ENCODE peak calls at places on chromosomes 7 and 10, in four cellular contexts. One of them, this sample, is unnamed. For H3K9me2, H3K4me1 and H4K20me1, the result is how much of the 10 kb centered on the place peaks cover.

GRCh38 chr7:68770649-68771048 is 827.6 kb upstream of the AUTS2 start:
- DNase-seq in HCT116: no peak
- DNase-seq in PC-9: no peak
- DNase-seq in GM23248: peak
- DNase-seq in this sample: no peak

GRCh38 chr10:52314822-52315552 is 906 bp downstream of the DKK1 start:
- DNase-seq in PC-9: no peak
- DNase-seq in GM23248: peak
- DNase-seq in HCT116: no peak
- DNase-seq in this sample: peak

GRCh38 chr10:71135276-71135675 is 77.1 kb upstream of the UNC5B start:
- DNase-seq in HCT116: no peak
- DNase-seq in PC-9: no peak
- DNase-seq in GM23248: no peak
- DNase-seq in this sample: no peak

GRCh38 chr7:69624431-69624830 is 26.2 kb downstream of the AUTS2 start:
- DNase-seq in PC-9: no peak
- DNase-seq in GM23248: no peak
- DNase-seq in HCT116: no peak
- DNase-seq in this sample: no peak

GRCh38 chr7:94169682-94170081 is 165.5 kb upstream of the BET1 start:
- DNase-seq in PC-9: no peak
- DNase-seq in GM23248: no peak
- DNase-seq in HCT116: no peak
- DNase-seq in this sample: no peak

GRCh38 chr10:62625484-62625883 is 179.0 kb upstream of the ADO start:
- DNase-seq in HCT116: no peak
- DNase-seq in GM23248: no peak
- DNase-seq in PC-9: no peak
- DNase-seq in this sample: no peak

GRCh38 chr7:17772581-17773288 is 167.6 kb downstream of the SNX13 start:
- DNase-seq in PC-9: no peak
- DNase-seq in HCT116: no peak
- DNase-seq in GM23248: no peak
- DNase-seq in this sample: peak

GRCh38 chr7:158443014-158443687 is 144.5 kb downstream of the PTPRN2 start:
- DNase-seq in PC-9: no peak
- DNase-seq in GM23248: no peak
- DNase-seq in HCT116: no peak
- DNase-seq in this sample: no peak

GRCh38 chr10:63054889-63055606 is 78.1 kb upstream of the NRBF2 start:
- DNase-seq in HCT116: no peak
- DNase-seq in GM23248: peak
- DNase-seq in PC-9: no peak
- DNase-seq in this sample: no peak

GRCh38 chr7:86469680-86470295 is 173.9 kb upstream of the GRM3 start:
- DNase-seq in HCT116: peak
- DNase-seq in PC-9: peak
- DNase-seq in GM23248: peak
- DNase-seq in this sample: peak

GRCh38 chr7:95476904-95477594 is 8.7 kb upstream of the ASB4 start:
- DNase-seq in PC-9: peak
- DNase-seq in HCT116: peak
- DNase-seq in GM23248: peak
- DNase-seq in this sample: peak

GRCh38 chr10:88553116-88553752 is 29.9 kb downstream of the RNLS start:
- DNase-seq in PC-9: peak
- DNase-seq in GM23248: peak
- DNase-seq in HCT116: peak
- DNase-seq in this sample: peak

GRCh38 chr7:39480901-39481300 is 85.3 kb upstream of the YAE1 start:
- DNase-seq in HCT116: no peak
- DNase-seq in GM23248: no peak
- DNase-seq in PC-9: no peak
- DNase-seq in this sample: no peak

GRCh38 chr7:49805686-49806085 is 32.2 kb downstream of the VWC2 start:
- DNase-seq in HCT116: no peak
- DNase-seq in GM23248: no peak
- DNase-seq in PC-9: no peak
- DNase-seq in this sample: no peak

GRCh38 chr7:148303295-148304013 is 287.1 kb upstream of the C7orf33 start:
- DNase-seq in PC-9: no peak
- DNase-seq in HCT116: no peak
- DNase-seq in GM23248: peak
- DNase-seq in this sample: peak

GRCh38 chr7:12729112-12729511 is 41.7 kb downstream of the ARL4A start:
- DNase-seq in HCT116: no peak
- DNase-seq in PC-9: peak
- DNase-seq in GM23248: peak
- DNase-seq in this sample: no peak

GRCh38 chr7:13742719-13743640 is 246.5 kb downstream of the ETV1 start:
- DNase-seq in PC-9: peak
- DNase-seq in HCT116: peak
- DNase-seq in GM23248: peak
- DNase-seq in this sample: peak

GRCh38 chr10:128859738-128860386 is 607.2 kb upstream of the MGMT start:
- DNase-seq in HCT116: peak
- DNase-seq in GM23248: peak
- DNase-seq in PC-9: no peak
- DNase-seq in this sample: peak

GRCh38 chr7:112556633-112557032 is 75.8 kb downstream of the LSMEM1 start:
- DNase-seq in HCT116: no peak
- DNase-seq in PC-9: no peak
- DNase-seq in GM23248: peak
- DNase-seq in this sample: peak

GRCh38 chr7:3063016-3063753 is 19.5 kb upstream of the CARD11 start:
- DNase-seq in HCT116: no peak
- DNase-seq in PC-9: no peak
- DNase-seq in GM23248: no peak
- DNase-seq in this sample: peak

GRCh38 chr7:80151274-80151665 is 16.6 kb downstream of the GNAI1 start:
- DNase-seq in HCT116: no peak
- DNase-seq in GM23248: peak
- DNase-seq in PC-9: no peak
- DNase-seq in this sample: peak

GRCh38 chr10:17428616-17429097 is 25.7 kb downstream of the ST8SIA6 start:
- DNase-seq in PC-9: no peak
- DNase-seq in HCT116: no peak
- DNase-seq in GM23248: no peak
- DNase-seq in this sample: peak

GRCh38 chr10:117723343-117723742 is 180.8 kb downstream of the EMX2 start:
- DNase-seq in GM23248: peak
- DNase-seq in HCT116: no peak
- DNase-seq in PC-9: no peak
- DNase-seq in this sample: no peak

GRCh38 chr10:123133511-123133910 is 2.3 kb upstream of the HMX3 start:
- DNase-seq in HCT116: no peak
- DNase-seq in PC-9: no peak
- DNase-seq in GM23248: no peak
- DNase-seq in this sample: no peak

GRCh38 chr10:47256753-47257336 is 43.2 kb upstream of the GDF10 start:
- DNase-seq in HCT116: no peak
- DNase-seq in PC-9: no peak
- DNase-seq in GM23248: no peak
- DNase-seq in this sample: no peak

GRCh38 chr10:77587424-77587806 is 50.2 kb downstream of the KCNMA1 start:
- DNase-seq in PC-9: no peak
- DNase-seq in GM23248: no peak
- DNase-seq in HCT116: no peak
- DNase-seq in this sample: no peak

GRCh38 chr10:89296227-89296648 is 5.6 kb upstream of the IFIT2 start:
- DNase-seq in PC-9: no peak
- DNase-seq in GM23248: peak
- DNase-seq in HCT116: no peak
- DNase-seq in this sample: no peak

GRCh38 chr10:33152146-33152545 is 182.3 kb downstream of the NRP1 start:
- DNase-seq in HCT116: no peak
- DNase-seq in PC-9: no peak
- DNase-seq in GM23248: no peak
- DNase-seq in this sample: no peak

GRCh38 chr10:28089467-28089866 is 90.6 kb upstream of the ODAD2 start:
- DNase-seq in PC-9: no peak
- DNase-seq in GM23248: peak
- DNase-seq in HCT116: peak
- DNase-seq in this sample: no peak

GRCh38 chr7:5470167-5470532 is 46.5 kb upstream of the TNRC18 start:
- DNase-seq in HCT116: no peak
- DNase-seq in GM23248: no peak
- DNase-seq in PC-9: no peak
- DNase-seq in this sample: no peak

GRCh38 chr7:153193144-153193595 is 433.6 kb downstream of the ACTR3B start:
- DNase-seq in PC-9: peak
- DNase-seq in HCT116: no peak
- DNase-seq in GM23248: peak
- DNase-seq in this sample: peak

GRCh38 chr10:24642921-24643678 is 80.6 kb downstream of the ARHGAP21 start:
- DNase-seq in HCT116: peak
- DNase-seq in PC-9: peak
- DNase-seq in GM23248: peak
- DNase-seq in this sample: peak

GRCh38 chr7:42351313-42351935 is 114.4 kb upstream of the GLI3 start:
- DNase-seq in HCT116: no peak
- DNase-seq in GM23248: peak
- DNase-seq in PC-9: no peak
- DNase-seq in this sample: no peak

GRCh38 chr7:88306590-88307048 is at the start of gene STEAP4:
- DNase-seq in GM23248: peak
- DNase-seq in PC-9: peak
- DNase-seq in HCT116: peak
- DNase-seq in this sample: no peak

GRCh38 chr10:125231116-125231812 is 70.9 kb upstream of the CTBP2 start:
- DNase-seq in HCT116: peak
- DNase-seq in GM23248: peak
- DNase-seq in PC-9: peak
- DNase-seq in this sample: no peak

GRCh38 chr7:86152926-86153325 is 490.8 kb upstream of the GRM3 start:
- DNase-seq in PC-9: no peak
- DNase-seq in GM23248: no peak
- DNase-seq in HCT116: no peak
- DNase-seq in this sample: no peak

GRCh38 chr10:13658864-13659685 is 72.3 kb downstream of the PRPF18 start:
- DNase-seq in GM23248: no peak
- DNase-seq in PC-9: no peak
- DNase-seq in HCT116: no peak
- DNase-seq in this sample: no peak

DNA sequence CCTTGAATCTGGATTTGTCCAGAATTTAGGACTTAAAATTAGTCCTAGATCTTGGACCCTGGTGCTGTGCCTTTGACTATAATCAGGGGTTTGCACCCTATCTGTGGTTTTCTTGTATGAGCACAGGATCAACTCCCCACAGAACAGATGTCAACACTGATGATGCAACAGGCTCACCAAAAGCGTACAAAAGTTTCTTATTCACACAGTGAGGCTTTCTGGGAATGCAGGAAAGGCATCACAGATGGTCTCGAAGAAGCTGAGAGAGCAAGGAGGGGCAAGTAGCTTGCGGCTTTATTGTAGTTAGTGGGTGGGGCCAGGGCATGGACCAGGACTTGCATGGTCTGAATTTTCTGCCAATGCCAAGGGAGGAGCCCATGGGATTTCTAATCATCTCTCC is 46.2 kb downstream of the SEC61G start:
- DNase-seq in PC-9: no peak
- DNase-seq in GM23248: no peak
- DNase-seq in HCT116: no peak
- DNase-seq in this sample: no peak
- H3K9me2 ChIP-seq in PC-9: under half
- H3K9me2 ChIP-seq in GM23248: under half
- H3K9me2 ChIP-seq in HCT116: under half
- H3K9me2 ChIP-seq in this sample: under half

GRCh38 chr10:103458720-103459119 is at the start of gene CALHM1:
- DNase-seq in HCT116: no peak
- DNase-seq in GM23248: no peak
- DNase-seq in PC-9: no peak
- DNase-seq in this sample: peak
- H3K4me1 ChIP-seq in HCT116: under half
- H3K4me1 ChIP-seq in GM23248: under half
- H3K4me1 ChIP-seq in PC-9: under half
- H3K4me1 ChIP-seq in this sample: under half

GRCh38 chr10:6019796-6020195 is 42.4 kb downstream of the IL2RA start:
- DNase-seq in GM23248: no peak
- DNase-seq in HCT116: no peak
- DNase-seq in PC-9: no peak
- DNase-seq in this sample: no peak
- H4K20me1 ChIP-seq in GM23248: under half
- H4K20me1 ChIP-seq in HCT116: under half
- H4K20me1 ChIP-seq in PC-9: under half
- H4K20me1 ChIP-seq in this sample: under half

DNA sequence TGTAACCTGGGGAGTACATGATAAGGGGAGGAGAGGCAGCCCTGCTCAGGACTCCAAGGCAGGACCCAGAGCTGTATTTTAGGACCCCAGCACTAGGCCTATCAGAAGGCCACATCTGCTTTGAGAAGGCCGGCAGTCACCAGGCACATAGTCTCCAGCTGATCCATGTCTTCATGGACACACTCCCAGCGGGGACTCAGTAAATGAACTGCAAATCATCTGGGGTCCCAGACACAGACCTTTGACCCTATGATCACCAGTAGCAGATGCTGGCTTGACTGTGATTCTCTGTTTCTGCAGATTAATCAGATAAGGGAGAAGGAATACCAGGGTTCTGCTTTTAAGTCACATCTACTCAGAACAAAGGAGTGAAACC is 341.4 kb upstream of the PODXL start:
- DNase-seq in PC-9: no peak
- DNase-seq in GM23248: no peak
- DNase-seq in HCT116: no peak
- DNase-seq in this sample: no peak
- H3K9me2 ChIP-seq in PC-9: under half
- H3K9me2 ChIP-seq in GM23248: under half
- H3K9me2 ChIP-seq in HCT116: under half
- H3K9me2 ChIP-seq in this sample: under half

GRCh38 chr7:151083824-151084160 is 499 bp upstream of the TMUB1 start:
- DNase-seq in HCT116: no peak
- DNase-seq in PC-9: no peak
- DNase-seq in GM23248: no peak
- DNase-seq in this sample: no peak
- H3K4me1 ChIP-seq in HCT116: under half
- H3K4me1 ChIP-seq in PC-9: under half
- H3K4me1 ChIP-seq in GM23248: under half
- H3K4me1 ChIP-seq in this sample: under half

GRCh38 chr10:35056686-35057085 is 33.5 kb downstream of the CUL2 start:
- DNase-seq in HCT116: no peak
- DNase-seq in PC-9: no peak
- DNase-seq in GM23248: no peak
- DNase-seq in this sample: no peak
- H4K20me1 ChIP-seq in HCT116: under half
- H4K20me1 ChIP-seq in PC-9: under half
- H4K20me1 ChIP-seq in GM23248: under half
- H4K20me1 ChIP-seq in this sample: under half

GRCh38 chr7:131897016-131897789 is 340.8 kb upstream of the PODXL start:
- DNase-seq in PC-9: no peak
- DNase-seq in GM23248: peak
- DNase-seq in HCT116: peak
- DNase-seq in this sample: no peak
- H3K9me2 ChIP-seq in PC-9: under half
- H3K9me2 ChIP-seq in GM23248: under half
- H3K9me2 ChIP-seq in HCT116: under half
- H3K9me2 ChIP-seq in this sample: under half

This sample was measured in MM.1S.